ENCODE peak calls at places on chromosomes 7 and 10, in nine cellular contexts. One of them, this sample, is unnamed.

GRCh38 chr10:132520147-132520811 is 17.3 kb upstream of the INPP5A start:
- DNase-seq in MM.1S: no peak
- DNase-seq in kidney: peak
- DNase-seq in coronary artery: peak
- DNase-seq in bronchial epithelial cell: no peak
- DNase-seq in cardiac fibroblast: no peak
- DNase-seq in sigmoid colon: peak
- DNase-seq in body of pancreas: peak
- DNase-seq in AG10803: peak
- DNase-seq in this sample: no peak

GRCh38 chr10:116696919-116697318 is 45.4 kb downstream of the HSPA12A start:
- DNase-seq in body of pancreas: no peak
- DNase-seq in cardiac fibroblast: no peak
- DNase-seq in MM.1S: peak
- DNase-seq in kidney: no peak
- DNase-seq in coronary artery: no peak
- DNase-seq in sigmoid colon: no peak
- DNase-seq in AG10803: no peak
- DNase-seq in bronchial epithelial cell: no peak
- DNase-seq in this sample: no peak

GRCh38 chr7:14836571-14837189 is 65.9 kb downstream of the DGKB start:
- DNase-seq in body of pancreas: peak
- DNase-seq in bronchial epithelial cell: peak
- DNase-seq in sigmoid colon: peak
- DNase-seq in cardiac fibroblast: peak
- DNase-seq in AG10803: peak
- DNase-seq in kidney: peak
- DNase-seq in MM.1S: no peak
- DNase-seq in coronary artery: no peak
- DNase-seq in this sample: no peak

GRCh38 chr7:22348379-22348778 is 8.6 kb downstream of the RAPGEF5 start:
- DNase-seq in cardiac fibroblast: peak
- DNase-seq in kidney: no peak
- DNase-seq in bronchial epithelial cell: peak
- DNase-seq in coronary artery: no peak
- DNase-seq in AG10803: no peak
- DNase-seq in body of pancreas: no peak
- DNase-seq in sigmoid colon: no peak
- DNase-seq in MM.1S: no peak
- DNase-seq in this sample: no peak

GRCh38 chr10:79378383-79378646 is 31.0 kb downstream of the PPIF start:
- DNase-seq in body of pancreas: no peak
- DNase-seq in AG10803: no peak
- DNase-seq in bronchial epithelial cell: no peak
- DNase-seq in cardiac fibroblast: no peak
- DNase-seq in sigmoid colon: no peak
- DNase-seq in MM.1S: no peak
- DNase-seq in kidney: no peak
- DNase-seq in coronary artery: no peak
- DNase-seq in this sample: peak

GRCh38 chr10:68103237-68103866 is 5.9 kb upstream of the MYPN start:
- DNase-seq in sigmoid colon: no peak
- DNase-seq in MM.1S: no peak
- DNase-seq in kidney: no peak
- DNase-seq in bronchial epithelial cell: no peak
- DNase-seq in body of pancreas: no peak
- DNase-seq in cardiac fibroblast: no peak
- DNase-seq in coronary artery: no peak
- DNase-seq in AG10803: no peak
- DNase-seq in this sample: no peak

GRCh38 chr7:28096713-28097112 is 83.9 kb downstream of the JAZF1 start:
- DNase-seq in body of pancreas: peak
- DNase-seq in bronchial epithelial cell: peak
- DNase-seq in AG10803: peak
- DNase-seq in kidney: no peak
- DNase-seq in sigmoid colon: peak
- DNase-seq in cardiac fibroblast: peak
- DNase-seq in MM.1S: peak
- DNase-seq in coronary artery: no peak
- DNase-seq in this sample: no peak

GRCh38 chr7:127047521-127047920 is 205.2 kb downstream of the GRM8 start:
- DNase-seq in cardiac fibroblast: no peak
- DNase-seq in sigmoid colon: no peak
- DNase-seq in kidney: no peak
- DNase-seq in bronchial epithelial cell: peak
- DNase-seq in body of pancreas: no peak
- DNase-seq in coronary artery: no peak
- DNase-seq in AG10803: no peak
- DNase-seq in MM.1S: no peak
- DNase-seq in this sample: no peak

GRCh38 chr7:138163800-138164199 is 87.5 kb downstream of the AKR1D1 start:
- DNase-seq in AG10803: no peak
- DNase-seq in cardiac fibroblast: no peak
- DNase-seq in bronchial epithelial cell: no peak
- DNase-seq in body of pancreas: no peak
- DNase-seq in MM.1S: no peak
- DNase-seq in kidney: no peak
- DNase-seq in sigmoid colon: no peak
- DNase-seq in coronary artery: no peak
- DNase-seq in this sample: no peak

GRCh38 chr7:138166681-138167080 is 90.4 kb downstream of the AKR1D1 start:
- DNase-seq in cardiac fibroblast: no peak
- DNase-seq in AG10803: no peak
- DNase-seq in coronary artery: no peak
- DNase-seq in MM.1S: no peak
- DNase-seq in kidney: no peak
- DNase-seq in bronchial epithelial cell: no peak
- DNase-seq in sigmoid colon: no peak
- DNase-seq in body of pancreas: no peak
- DNase-seq in this sample: no peak

GRCh38 chr7:138167869-138168296 is 91.6 kb downstream of the AKR1D1 start:
- DNase-seq in cardiac fibroblast: no peak
- DNase-seq in kidney: no peak
- DNase-seq in MM.1S: no peak
- DNase-seq in body of pancreas: no peak
- DNase-seq in AG10803: no peak
- DNase-seq in bronchial epithelial cell: no peak
- DNase-seq in coronary artery: no peak
- DNase-seq in sigmoid colon: no peak
- DNase-seq in this sample: no peak

GRCh38 chr7:138167222-138167621 is 91.0 kb downstream of the AKR1D1 start:
- DNase-seq in kidney: no peak
- DNase-seq in AG10803: no peak
- DNase-seq in bronchial epithelial cell: no peak
- DNase-seq in body of pancreas: no peak
- DNase-seq in sigmoid colon: no peak
- DNase-seq in cardiac fibroblast: no peak
- DNase-seq in MM.1S: no peak
- DNase-seq in coronary artery: no peak
- DNase-seq in this sample: no peak

DNA sequence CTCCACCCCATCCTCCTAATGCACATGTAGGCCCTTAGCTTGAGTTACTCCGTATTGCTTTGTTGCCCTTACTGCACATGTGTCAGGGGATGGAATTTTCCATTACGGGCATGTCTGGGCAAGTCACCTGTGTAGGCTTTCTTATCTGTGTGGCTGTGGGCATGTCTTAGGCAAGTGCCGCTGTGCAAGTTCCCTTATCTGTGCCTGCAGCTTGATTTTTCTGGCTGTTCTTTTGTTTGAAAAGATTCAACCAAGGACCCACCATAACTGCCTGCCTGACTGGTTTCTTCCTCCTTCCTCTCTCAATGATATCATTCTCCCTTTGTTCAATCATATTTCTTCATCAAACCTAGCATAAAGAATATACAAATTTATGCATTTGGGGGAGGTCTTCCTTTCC is 88.5 kb downstream of the AKR1D1 start:
- DNase-seq in bronchial epithelial cell: peak
- DNase-seq in AG10803: no peak
- DNase-seq in kidney: no peak
- DNase-seq in body of pancreas: no peak
- DNase-seq in coronary artery: no peak
- DNase-seq in sigmoid colon: no peak
- DNase-seq in MM.1S: no peak
- DNase-seq in cardiac fibroblast: no peak
- DNase-seq in this sample: no peak
- H3K4me3 ChIP-seq in bronchial epithelial cell: no peak
- H3K4me3 ChIP-seq in AG10803: no peak
- H3K4me3 ChIP-seq in kidney: no peak
- H3K4me3 ChIP-seq in body of pancreas: no peak
- H3K4me3 ChIP-seq in coronary artery: no peak
- H3K4me3 ChIP-seq in sigmoid colon: no peak
- H3K4me3 ChIP-seq in MM.1S: no peak
- H3K4me3 ChIP-seq in cardiac fibroblast: no peak
- H3K4me3 ChIP-seq in this sample: no peak

GRCh38 chr7:100483728-100484635 is at the start of gene NYAP1:
- DNase-seq in sigmoid colon: no peak
- DNase-seq in bronchial epithelial cell: peak
- DNase-seq in body of pancreas: peak
- DNase-seq in kidney: no peak
- DNase-seq in coronary artery: no peak
- DNase-seq in MM.1S: no peak
- DNase-seq in cardiac fibroblast: peak
- DNase-seq in AG10803: no peak
- DNase-seq in this sample: no peak

GRCh38 chr7:100485514-100485913 is 1.8 kb downstream of the NYAP1 start:
- DNase-seq in MM.1S: no peak
- DNase-seq in AG10803: no peak
- DNase-seq in kidney: no peak
- DNase-seq in sigmoid colon: peak
- DNase-seq in cardiac fibroblast: peak
- DNase-seq in body of pancreas: no peak
- DNase-seq in coronary artery: no peak
- DNase-seq in bronchial epithelial cell: no peak
- DNase-seq in this sample: no peak

GRCh38 chr7:100483101-100483727 is 513 bp upstream of the NYAP1 start:
- DNase-seq in kidney: peak
- DNase-seq in sigmoid colon: peak
- DNase-seq in AG10803: peak
- DNase-seq in coronary artery: no peak
- DNase-seq in body of pancreas: peak
- DNase-seq in MM.1S: peak
- DNase-seq in bronchial epithelial cell: no peak
- DNase-seq in cardiac fibroblast: peak
- DNase-seq in this sample: no peak

GRCh38 chr7:100486111-100486636 is 2.4 kb downstream of the NYAP1 start:
- DNase-seq in sigmoid colon: no peak
- DNase-seq in coronary artery: no peak
- DNase-seq in bronchial epithelial cell: no peak
- DNase-seq in kidney: no peak
- DNase-seq in AG10803: no peak
- DNase-seq in cardiac fibroblast: no peak
- DNase-seq in body of pancreas: no peak
- DNase-seq in MM.1S: no peak
- DNase-seq in this sample: no peak

DNA sequence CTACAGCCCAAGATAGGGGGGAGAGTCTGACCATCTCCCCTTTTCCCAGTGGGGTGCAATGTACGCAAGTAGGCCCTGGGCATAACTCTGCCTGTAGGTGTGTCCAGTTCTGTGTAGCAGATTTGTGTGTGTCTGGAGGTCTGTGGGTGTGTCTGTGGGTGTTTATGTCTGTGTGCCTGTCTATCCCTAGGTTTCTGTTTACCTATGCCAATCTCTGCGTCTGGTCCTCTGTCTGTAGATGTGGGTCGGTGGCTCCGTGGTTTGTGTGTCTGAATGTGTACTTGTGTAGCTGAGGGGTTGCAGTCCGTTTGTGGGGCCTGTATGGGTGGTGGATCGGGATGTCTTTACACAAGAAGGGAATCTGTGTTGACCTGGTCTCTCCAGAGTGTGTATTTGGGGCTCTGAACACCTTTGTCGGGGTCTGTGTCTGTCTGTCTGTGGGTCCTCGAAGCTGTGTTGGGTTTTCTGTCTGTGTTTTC is 948 bp downstream of the NYAP1 start:
- DNase-seq in bronchial epithelial cell: no peak
- DNase-seq in cardiac fibroblast: no peak
- DNase-seq in MM.1S: no peak
- DNase-seq in sigmoid colon: no peak
- DNase-seq in kidney: no peak
- DNase-seq in AG10803: no peak
- DNase-seq in coronary artery: no peak
- DNase-seq in body of pancreas: no peak
- DNase-seq in this sample: no peak
- H3K4me3 ChIP-seq in bronchial epithelial cell: no peak
- H3K4me3 ChIP-seq in cardiac fibroblast: no peak
- H3K4me3 ChIP-seq in MM.1S: no peak
- H3K4me3 ChIP-seq in sigmoid colon: no peak
- H3K4me3 ChIP-seq in kidney: no peak
- H3K4me3 ChIP-seq in AG10803: no peak
- H3K4me3 ChIP-seq in coronary artery: peak
- H3K4me3 ChIP-seq in body of pancreas: no peak
- H3K4me3 ChIP-seq in this sample: peak

DNA sequence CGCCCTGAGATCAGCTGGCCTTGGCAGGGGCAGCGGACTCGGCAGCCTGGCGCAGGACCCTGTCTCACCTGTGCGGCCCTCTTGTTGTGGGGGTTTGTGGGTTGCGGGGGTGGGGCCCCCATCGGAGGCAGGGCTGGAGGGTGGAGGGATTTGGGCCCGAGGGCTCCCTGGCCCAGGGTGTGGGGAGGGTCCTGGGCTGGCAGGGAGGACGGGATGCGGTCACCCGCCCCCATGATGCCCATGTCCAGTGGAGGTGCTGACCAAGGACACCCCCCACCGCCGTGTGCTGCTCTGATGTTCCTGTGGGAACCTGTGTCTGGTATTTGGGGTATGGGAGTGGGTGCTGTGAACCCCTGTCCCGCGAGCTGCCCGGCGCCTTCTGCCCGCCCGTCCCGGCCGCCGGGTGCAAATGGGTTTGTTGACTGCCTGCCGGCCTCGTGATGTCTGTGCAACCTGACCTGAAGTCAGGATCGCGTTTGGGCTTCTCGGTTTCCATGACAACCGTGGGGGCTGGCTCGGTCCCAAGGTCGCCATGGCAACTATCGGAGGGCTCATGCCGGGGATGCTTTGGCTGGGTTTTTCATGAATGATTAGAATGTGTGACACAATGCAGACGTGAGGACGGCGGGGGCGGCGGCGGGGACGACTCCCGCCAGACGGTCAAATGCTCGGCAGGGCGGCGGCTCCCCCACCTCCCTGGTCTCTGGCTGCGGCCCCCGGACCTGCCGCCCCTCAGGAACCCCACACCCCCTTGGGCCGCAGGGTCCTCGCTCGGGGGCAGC is 7.3 kb downstream of the MAFK start:
- DNase-seq in MM.1S: no peak
- DNase-seq in body of pancreas: peak
- DNase-seq in sigmoid colon: peak
- DNase-seq in AG10803: peak
- DNase-seq in bronchial epithelial cell: peak
- DNase-seq in cardiac fibroblast: peak
- DNase-seq in kidney: peak
- DNase-seq in coronary artery: peak
- DNase-seq in this sample: no peak
- H3K4me3 ChIP-seq in MM.1S: no peak
- H3K4me3 ChIP-seq in body of pancreas: no peak
- H3K4me3 ChIP-seq in sigmoid colon: peak
- H3K4me3 ChIP-seq in AG10803: peak
- H3K4me3 ChIP-seq in bronchial epithelial cell: peak
- H3K4me3 ChIP-seq in cardiac fibroblast: peak
- H3K4me3 ChIP-seq in kidney: no peak
- H3K4me3 ChIP-seq in coronary artery: peak
- H3K4me3 ChIP-seq in this sample: peak

DNA sequence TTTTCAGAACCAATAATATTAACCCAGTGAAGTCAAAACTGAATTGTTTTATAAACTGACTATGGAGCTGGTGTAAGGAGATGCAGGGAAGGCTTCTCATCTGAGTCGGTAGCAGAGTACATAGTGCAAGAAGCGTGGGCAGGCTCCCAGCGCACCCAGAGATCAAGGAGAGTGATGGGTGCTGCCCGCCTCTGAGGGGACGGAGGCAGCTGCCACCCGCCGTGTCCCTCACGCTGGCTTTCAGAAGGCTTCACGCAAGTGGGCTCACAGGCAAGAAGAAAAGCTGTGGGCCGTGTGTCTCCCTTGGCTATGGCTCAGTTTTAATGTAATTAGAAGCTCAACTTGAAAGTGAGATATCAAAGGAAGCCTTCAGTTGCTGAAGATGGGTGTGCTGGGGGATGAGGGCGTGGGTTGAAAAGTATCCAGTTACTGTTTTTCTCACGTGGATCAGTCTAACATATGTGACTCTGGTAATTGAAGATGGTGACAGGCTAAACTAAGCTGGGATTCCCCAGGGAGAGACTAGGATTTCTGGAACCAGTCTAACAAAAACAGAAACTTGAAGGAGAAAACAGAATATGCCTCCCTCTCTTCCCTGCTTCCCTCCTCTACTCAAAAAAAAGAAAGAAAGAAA is 159.9 kb downstream of the MGMT start:
- DNase-seq in AG10803: no peak
- DNase-seq in coronary artery: peak
- DNase-seq in kidney: no peak
- DNase-seq in MM.1S: no peak
- DNase-seq in bronchial epithelial cell: no peak
- DNase-seq in cardiac fibroblast: peak
- DNase-seq in sigmoid colon: no peak
- DNase-seq in body of pancreas: no peak
- DNase-seq in this sample: no peak
- H3K4me3 ChIP-seq in AG10803: no peak
- H3K4me3 ChIP-seq in coronary artery: peak
- H3K4me3 ChIP-seq in kidney: no peak
- H3K4me3 ChIP-seq in MM.1S: no peak
- H3K4me3 ChIP-seq in bronchial epithelial cell: no peak
- H3K4me3 ChIP-seq in cardiac fibroblast: no peak
- H3K4me3 ChIP-seq in sigmoid colon: no peak
- H3K4me3 ChIP-seq in body of pancreas: no peak
- H3K4me3 ChIP-seq in this sample: no peak

This sample was measured in vagina.